ENCODE peak calls at places on chromosomes 3 and 15, in ten cellular contexts. K, L, X, P, F, Z, D, J, E and V are unnamed samples. For H3K27me3, the result is how much of the 10 kb centered on the place peaks cover.

GRCh38 chr3:32021155-32021554 is 39.6 kb downstream of the ZNF860 start:
- DNase-seq in K (no peak), L (no peak), X (no peak), P (no peak), F (no peak), Z (no peak), D (no peak), J (no peak), E (no peak), V (no peak)

GRCh38 chr3:100941451-100941850 is 51.8 kb downstream of the ABI3BP start:
- DNase-seq in K (no peak), L (no peak), X (no peak), P (no peak), F (no peak), Z (no peak), D (no peak), J (no peak), E (no peak), V (no peak)

GRCh38 chr3:43894176-43895049 is 203.7 kb downstream of the ABHD5 start:
- DNase-seq in K (no peak), L (no peak), X (no peak), P (peak), F (peak), Z (no peak), D (no peak), J (peak), E (peak), V (peak)

GRCh38 chr15:77985031-77985930 is 92.2 kb downstream of the TBC1D2B start:
- DNase-seq in K (no peak), L (no peak), X (no peak), P (no peak), F (no peak), Z (no peak), D (no peak), J (peak), E (peak), V (no peak)

GRCh38 chr3:27800261-27800660 is 78.1 kb upstream of the EOMES start:
- DNase-seq in K (no peak), L (no peak), X (no peak), P (no peak), F (no peak), Z (no peak), D (no peak), J (no peak), E (no peak), V (no peak)

GRCh38 chr15:58415636-58416035 is 16.2 kb upstream of the LIPC start:
- DNase-seq in K (no peak), L (no peak), X (no peak), P (no peak), F (no peak), Z (no peak), D (no peak), J (no peak), E (no peak), V (no peak)

GRCh38 chr3:190533511-190534282 is 19.8 kb downstream of the IL1RAP start:
- DNase-seq in K (peak), L (no peak), X (no peak), P (peak), F (no peak), Z (peak), D (no peak), J (peak), E (peak), V (peak)

GRCh38 chr15:23687143-23687470 is at the start of gene NDN:
- DNase-seq in K (peak), L (peak), X (peak), P (peak), F (no peak), Z (no peak), D (no peak), J (peak), E (no peak), V (peak)

GRCh38 chr3:45218578-45219390 is 7.3 kb downstream of the TMEM158 start:
- DNase-seq in K (no peak), L (no peak), X (no peak), P (no peak), F (no peak), Z (no peak), D (no peak), J (no peak), E (no peak), V (no peak)

GRCh38 chr3:30668051-30668609 is 61.7 kb downstream of the TGFBR2 start:
- DNase-seq in K (no peak), L (peak), X (no peak), P (no peak), F (no peak), Z (no peak), D (no peak), J (no peak), E (no peak), V (no peak)

GRCh38 chr3:28077566-28077965 is 163.9 kb upstream of the CMC1 start:
- DNase-seq in K (no peak), L (no peak), X (peak), P (no peak), F (peak), Z (no peak), D (no peak), J (peak), E (no peak), V (no peak)

GRCh38 chr3:62363275-62363674 is 10.1 kb downstream of the FEZF2 start:
- DNase-seq in K (no peak), L (no peak), X (no peak), P (peak), F (no peak), Z (no peak), D (no peak), J (no peak), E (no peak), V (no peak)
- H3K27me3 ChIP-seq in K (under half), L (under half), X (under half), P (under half), F (half or more), Z (under half), D (under half), J (half or more), E (under half), V (half or more)

GRCh38 chr3:146164071-146164470 is 3.1 kb upstream of the PLOD2 start:
- DNase-seq in K (no peak), L (no peak), X (no peak), P (no peak), F (no peak), Z (no peak), D (no peak), J (no peak), E (no peak), V (no peak)

GRCh38 chr3:146162561-146162960 is 1.6 kb upstream of the PLOD2 start:
- DNase-seq in K (no peak), L (no peak), X (no peak), P (no peak), F (no peak), Z (no peak), D (no peak), J (no peak), E (no peak), V (no peak)

GRCh38 chr3:146164951-146165350 is 4.0 kb upstream of the PLOD2 start:
- DNase-seq in K (no peak), L (no peak), X (no peak), P (no peak), F (no peak), Z (no peak), D (no peak), J (no peak), E (no peak), V (no peak)

GRCh38 chr3:146164506-146164905 is 3.5 kb upstream of the PLOD2 start:
- DNase-seq in K (no peak), L (no peak), X (no peak), P (no peak), F (no peak), Z (no peak), D (no peak), J (no peak), E (no peak), V (no peak)

DNA sequence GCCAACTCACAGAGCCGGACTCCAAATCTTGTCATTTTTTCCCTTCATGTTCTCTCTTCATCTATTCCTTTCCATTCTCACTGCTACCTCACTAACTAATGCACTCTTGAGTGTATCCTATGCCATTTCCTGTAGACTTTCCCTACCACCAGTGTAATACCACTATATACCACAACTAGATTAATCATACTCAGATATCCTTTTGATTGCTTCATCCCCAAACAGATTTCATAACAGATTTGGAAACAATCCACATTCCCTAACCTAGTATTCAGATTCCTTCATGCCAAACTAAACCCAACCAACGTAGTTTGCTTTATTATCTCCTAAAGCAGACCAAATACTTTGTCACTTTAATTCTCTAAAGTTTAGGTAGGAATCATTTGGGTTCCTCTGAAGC is 2.6 kb upstream of the PLOD2 start:
- DNase-seq in K (no peak), L (no peak), X (no peak), P (no peak), F (no peak), Z (no peak), D (no peak), J (no peak), E (no peak), V (no peak)
- TF ChIP-seq CTCF in K (peak), L (peak), X (no peak), P (no peak), F (no peak), Z (peak), D (no peak), J (peak), E (peak), V (no peak)

GRCh38 chr3:129245141-129245540 is 4.3 kb upstream of the COPG1 start:
- DNase-seq in K (no peak), L (no peak), X (no peak), P (no peak), F (no peak), Z (no peak), D (no peak), J (no peak), E (no peak), V (no peak)
- H3K27ac ChIP-seq in K (peak), L (peak), X (no peak), P (peak), F (no peak), Z (no peak), D (no peak), J (no peak), E (peak), V (peak)

GRCh38 chr15:41564286-41564959 is 5.4 kb downstream of the TYRO3 start:
- DNase-seq in K (no peak), L (peak), X (peak), P (no peak), F (no peak), Z (no peak), D (no peak), J (no peak), E (no peak), V (no peak)

GRCh38 chr15:41561104-41561776 is 2.2 kb downstream of the TYRO3 start:
- DNase-seq in K (no peak), L (no peak), X (no peak), P (peak), F (no peak), Z (no peak), D (no peak), J (no peak), E (no peak), V (no peak)

GRCh38 chr15:41561777-41562145 is 2.7 kb downstream of the TYRO3 start:
- DNase-seq in K (no peak), L (no peak), X (peak), P (peak), F (no peak), Z (peak), D (no peak), J (peak), E (no peak), V (peak)

GRCh38 chr15:41562784-41563198 is 3.8 kb downstream of the TYRO3 start:
- DNase-seq in K (no peak), L (no peak), X (peak), P (no peak), F (no peak), Z (no peak), D (no peak), J (no peak), E (no peak), V (no peak)

GRCh38 chr15:41562258-41562657 is 3.2 kb downstream of the TYRO3 start:
- DNase-seq in K (no peak), L (no peak), X (no peak), P (no peak), F (no peak), Z (no peak), D (no peak), J (no peak), E (no peak), V (no peak)
- H3K27me3 ChIP-seq in K (under half), L (under half), X (under half), P (under half), F (under half), Z (under half), D (under half), J (under half), E (under half), V (under half)

GRCh38 chr3:194029846-194030245 is 106.1 kb upstream of the HES1 start:
- DNase-seq in K (no peak), L (no peak), X (no peak), P (no peak), F (no peak), Z (no peak), D (no peak), J (no peak), E (no peak), V (no peak)

GRCh38 chr3:194030372-194030771 is 105.6 kb upstream of the HES1 start:
- DNase-seq in K (peak), L (no peak), X (no peak), P (no peak), F (no peak), Z (no peak), D (no peak), J (no peak), E (no peak), V (no peak)

GRCh38 chr3:194032828-194033435 is 103.0 kb upstream of the HES1 start:
- DNase-seq in K (no peak), L (no peak), X (peak), P (no peak), F (no peak), Z (no peak), D (no peak), J (no peak), E (no peak), V (no peak)

GRCh38 chr3:194031867-194032635 is 103.9 kb upstream of the HES1 start:
- DNase-seq in K (peak), L (no peak), X (no peak), P (no peak), F (no peak), Z (no peak), D (no peak), J (no peak), E (no peak), V (no peak)

GRCh38 chr3:194031349-194031748 is 104.6 kb upstream of the HES1 start:
- DNase-seq in K (no peak), L (no peak), X (no peak), P (no peak), F (no peak), Z (no peak), D (no peak), J (no peak), E (no peak), V (no peak)
- TF ChIP-seq CTCF in K (no peak), L (no peak), X (no peak), P (no peak), F (no peak), Z (no peak), D (no peak), J (no peak), E (no peak), V (no peak)

GRCh38 chr3:38332202-38332601 is 14.4 kb upstream of the XYLB start:
- DNase-seq in K (no peak), L (no peak), X (no peak), P (no peak), F (no peak), Z (no peak), D (no peak), J (no peak), E (no peak), V (no peak)
- H3K27ac ChIP-seq in K (no peak), L (no peak), X (no peak), P (no peak), F (no peak), Z (no peak), D (no peak), J (no peak), E (no peak), V (no peak)

DNA sequence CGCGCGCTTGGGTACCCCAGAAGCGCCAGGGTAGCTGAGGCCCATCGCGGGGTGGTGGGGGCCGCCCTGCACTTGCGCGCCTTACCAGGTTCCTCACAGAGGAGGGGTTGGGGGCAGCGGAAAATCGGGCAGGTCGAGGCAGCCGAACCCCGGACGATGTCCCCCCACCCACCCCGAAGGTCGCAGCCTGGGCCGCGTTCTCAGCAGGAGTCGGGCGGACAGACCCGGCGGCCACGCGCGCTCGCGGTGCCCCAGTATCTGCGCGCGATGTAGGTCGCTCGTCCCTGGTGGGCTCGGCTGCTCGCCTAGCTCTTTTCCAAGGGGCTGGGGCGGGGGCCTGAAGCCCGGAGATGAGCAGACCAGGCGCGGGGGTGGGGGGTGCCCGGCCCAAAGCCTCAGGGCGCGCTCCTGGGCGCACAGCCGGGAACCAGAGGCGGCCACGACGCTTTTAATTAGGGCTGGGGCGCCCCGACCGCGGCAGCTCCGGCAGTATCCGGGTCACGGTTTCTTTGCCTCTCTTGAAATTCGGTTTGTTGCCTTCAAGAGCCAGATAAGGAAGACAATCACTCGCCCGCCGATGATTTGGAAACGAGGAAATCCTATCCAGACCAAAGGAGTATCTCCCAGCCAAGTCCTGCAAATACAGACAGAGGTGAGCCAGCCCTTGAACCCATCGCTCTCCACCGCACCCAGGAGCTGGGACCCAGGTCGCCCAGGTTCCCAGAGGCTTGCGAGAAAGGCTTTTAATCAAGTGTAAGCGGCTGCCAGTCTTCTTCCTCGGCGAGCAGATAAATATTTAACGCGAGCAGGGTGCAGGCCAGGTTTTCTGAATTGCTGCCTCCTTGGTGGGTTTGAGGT is 4.6 kb downstream of the SKOR1 start:
- DNase-seq in K (no peak), L (no peak), X (no peak), P (no peak), F (no peak), Z (no peak), D (no peak), J (no peak), E (peak), V (no peak)
- H3K27me3 ChIP-seq in K (half or more), L (under half), X (half or more), P (half or more), F (half or more), Z (under half), D (half or more), J (half or more), E (half or more), V (half or more)